ENCODE peak calls at places on chromosome 16, in ten cellular contexts. One of them, this sample, is unnamed.

GRCh38 chr16:89112377-89113151 is 18.9 kb downstream of the ACSF3 start:
- DNase-seq in RWPE1: no peak
- DNase-seq in dorsolateral prefrontal cortex: no peak
- DNase-seq in uterus: no peak
- DNase-seq in cardiac muscle cell: no peak
- DNase-seq in heart right ventricle: no peak
- DNase-seq in Panc1: no peak
- DNase-seq in ascending aorta: no peak
- DNase-seq in tibial artery: no peak
- DNase-seq in SJSA1: no peak
- DNase-seq in this sample: no peak

GRCh38 chr16:49958474-49958873 is 66.6 kb upstream of the CNEP1R1 start:
- DNase-seq in RWPE1: no peak
- DNase-seq in dorsolateral prefrontal cortex: no peak
- DNase-seq in uterus: no peak
- DNase-seq in cardiac muscle cell: no peak
- DNase-seq in heart right ventricle: no peak
- DNase-seq in Panc1: no peak
- DNase-seq in ascending aorta: no peak
- DNase-seq in tibial artery: no peak
- DNase-seq in SJSA1: no peak
- DNase-seq in this sample: no peak

GRCh38 chr16:66247516-66248089 is 118.9 kb upstream of the CDH5 start:
- DNase-seq in RWPE1: no peak
- DNase-seq in dorsolateral prefrontal cortex: no peak
- DNase-seq in uterus: peak
- DNase-seq in cardiac muscle cell: peak
- DNase-seq in heart right ventricle: no peak
- DNase-seq in Panc1: no peak
- DNase-seq in ascending aorta: no peak
- DNase-seq in tibial artery: peak
- DNase-seq in SJSA1: no peak
- DNase-seq in this sample: no peak

GRCh38 chr16:28904828-28905227 is 20.2 kb downstream of the RABEP2 start:
- DNase-seq in RWPE1: no peak
- DNase-seq in dorsolateral prefrontal cortex: no peak
- DNase-seq in uterus: no peak
- DNase-seq in cardiac muscle cell: no peak
- DNase-seq in heart right ventricle: no peak
- DNase-seq in Panc1: no peak
- DNase-seq in ascending aorta: no peak
- DNase-seq in tibial artery: no peak
- DNase-seq in SJSA1: no peak
- DNase-seq in this sample: no peak

GRCh38 chr16:30088832-30089624 is 2.7 kb downstream of the TBX6 start:
- DNase-seq in RWPE1: no peak
- DNase-seq in dorsolateral prefrontal cortex: no peak
- DNase-seq in uterus: no peak
- DNase-seq in cardiac muscle cell: no peak
- DNase-seq in heart right ventricle: no peak
- DNase-seq in Panc1: no peak
- DNase-seq in ascending aorta: no peak
- DNase-seq in tibial artery: no peak
- DNase-seq in SJSA1: no peak
- DNase-seq in this sample: no peak

GRCh38 chr16:17817260-17817659 is 346.5 kb upstream of the XYLT1 start:
- DNase-seq in RWPE1: no peak
- DNase-seq in dorsolateral prefrontal cortex: no peak
- DNase-seq in uterus: no peak
- DNase-seq in cardiac muscle cell: no peak
- DNase-seq in heart right ventricle: no peak
- DNase-seq in Panc1: no peak
- DNase-seq in ascending aorta: no peak
- DNase-seq in tibial artery: no peak
- DNase-seq in SJSA1: no peak
- DNase-seq in this sample: no peak

GRCh38 chr16:24146523-24146922 is 109.6 kb upstream of the CACNG3 start:
- DNase-seq in RWPE1: no peak
- DNase-seq in dorsolateral prefrontal cortex: no peak
- DNase-seq in uterus: no peak
- DNase-seq in cardiac muscle cell: no peak
- DNase-seq in heart right ventricle: peak
- DNase-seq in Panc1: no peak
- DNase-seq in ascending aorta: no peak
- DNase-seq in tibial artery: no peak
- DNase-seq in SJSA1: no peak
- DNase-seq in this sample: no peak

GRCh38 chr16:30615358-30616076 is 5.3 kb upstream of the ZNF689 start:
- DNase-seq in RWPE1: no peak
- DNase-seq in dorsolateral prefrontal cortex: no peak
- DNase-seq in uterus: no peak
- DNase-seq in cardiac muscle cell: peak
- DNase-seq in heart right ventricle: peak
- DNase-seq in Panc1: peak
- DNase-seq in ascending aorta: no peak
- DNase-seq in tibial artery: peak
- DNase-seq in SJSA1: no peak
- DNase-seq in this sample: peak

GRCh38 chr16:85138825-85139627 is 26.8 kb upstream of the CIBAR2 start:
- DNase-seq in RWPE1: no peak
- DNase-seq in dorsolateral prefrontal cortex: no peak
- DNase-seq in uterus: no peak
- DNase-seq in cardiac muscle cell: no peak
- DNase-seq in heart right ventricle: no peak
- DNase-seq in Panc1: no peak
- DNase-seq in ascending aorta: no peak
- DNase-seq in tibial artery: no peak
- DNase-seq in SJSA1: no peak
- DNase-seq in this sample: no peak

GRCh38 chr16:85137323-85138072 is 25.2 kb upstream of the CIBAR2 start:
- DNase-seq in RWPE1: peak
- DNase-seq in dorsolateral prefrontal cortex: peak
- DNase-seq in uterus: peak
- DNase-seq in cardiac muscle cell: peak
- DNase-seq in heart right ventricle: peak
- DNase-seq in Panc1: no peak
- DNase-seq in ascending aorta: peak
- DNase-seq in tibial artery: peak
- DNase-seq in SJSA1: peak
- DNase-seq in this sample: peak

GRCh38 chr16:85136705-85137322 is 24.5 kb upstream of the CIBAR2 start:
- DNase-seq in RWPE1: peak
- DNase-seq in dorsolateral prefrontal cortex: no peak
- DNase-seq in uterus: peak
- DNase-seq in cardiac muscle cell: peak
- DNase-seq in heart right ventricle: peak
- DNase-seq in Panc1: no peak
- DNase-seq in ascending aorta: peak
- DNase-seq in tibial artery: no peak
- DNase-seq in SJSA1: no peak
- DNase-seq in this sample: no peak

GRCh38 chr16:85139888-85140339 is 27.6 kb upstream of the CIBAR2 start:
- DNase-seq in RWPE1: no peak
- DNase-seq in dorsolateral prefrontal cortex: no peak
- DNase-seq in uterus: no peak
- DNase-seq in cardiac muscle cell: no peak
- DNase-seq in heart right ventricle: no peak
- DNase-seq in Panc1: no peak
- DNase-seq in ascending aorta: no peak
- DNase-seq in tibial artery: no peak
- DNase-seq in SJSA1: no peak
- DNase-seq in this sample: no peak

DNA sequence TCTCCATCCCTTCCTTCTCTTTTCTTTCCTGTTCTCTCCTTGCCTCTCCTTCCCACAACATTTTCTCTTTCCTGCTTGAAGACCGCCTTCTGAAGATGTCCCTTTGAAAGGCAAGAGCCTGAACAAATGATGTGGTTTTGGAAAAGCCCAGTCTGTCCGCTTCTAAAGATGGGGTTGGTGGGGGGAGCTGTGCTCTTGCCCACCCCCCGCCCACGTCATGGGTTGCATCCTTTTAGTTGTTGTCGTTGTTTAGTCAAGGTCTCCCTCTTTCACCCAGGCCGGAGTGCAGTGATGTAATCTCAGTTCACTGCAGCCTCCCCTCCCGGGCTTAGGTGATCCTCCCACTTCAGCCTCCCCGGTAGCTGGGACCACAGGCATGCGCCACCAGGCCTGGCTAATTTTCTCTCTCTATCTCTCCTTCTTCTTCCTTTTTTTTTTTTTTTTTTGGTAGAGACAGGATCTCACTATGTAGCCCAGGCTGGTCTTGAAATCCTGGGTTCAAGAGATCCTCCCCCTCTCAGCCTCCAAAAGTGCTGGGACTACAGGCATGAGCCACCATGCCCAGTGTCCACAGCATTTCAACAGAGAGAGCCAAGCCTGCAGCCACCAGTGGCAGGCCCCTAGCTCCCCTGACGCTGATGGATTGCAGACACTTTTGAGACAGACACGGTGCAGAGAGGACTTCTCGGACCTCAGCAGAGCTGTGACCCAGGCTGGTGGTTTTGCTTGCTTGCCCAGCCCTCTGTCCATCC is 26.0 kb upstream of the CIBAR2 start:
- DNase-seq in RWPE1: no peak
- DNase-seq in dorsolateral prefrontal cortex: no peak
- DNase-seq in uterus: no peak
- DNase-seq in cardiac muscle cell: no peak
- DNase-seq in heart right ventricle: no peak
- DNase-seq in Panc1: no peak
- DNase-seq in ascending aorta: no peak
- DNase-seq in tibial artery: no peak
- DNase-seq in SJSA1: no peak
- DNase-seq in this sample: no peak
- H3K27ac ChIP-seq in RWPE1: peak
- H3K27ac ChIP-seq in dorsolateral prefrontal cortex: peak
- H3K27ac ChIP-seq in uterus: peak
- H3K27ac ChIP-seq in cardiac muscle cell: no peak
- H3K27ac ChIP-seq in heart right ventricle: peak
- H3K27ac ChIP-seq in Panc1: no peak
- H3K27ac ChIP-seq in ascending aorta: peak
- H3K27ac ChIP-seq in tibial artery: peak
- H3K27ac ChIP-seq in SJSA1: peak
- H3K27ac ChIP-seq in this sample: peak

GRCh38 chr16:3837851-3838564 is 42.5 kb downstream of the CREBBP start:
- DNase-seq in RWPE1: no peak
- DNase-seq in dorsolateral prefrontal cortex: no peak
- DNase-seq in uterus: no peak
- DNase-seq in cardiac muscle cell: no peak
- DNase-seq in heart right ventricle: no peak
- DNase-seq in Panc1: no peak
- DNase-seq in ascending aorta: no peak
- DNase-seq in tibial artery: no peak
- DNase-seq in SJSA1: no peak
- DNase-seq in this sample: no peak

GRCh38 chr16:3836641-3837040 is 43.9 kb downstream of the CREBBP start:
- DNase-seq in RWPE1: no peak
- DNase-seq in dorsolateral prefrontal cortex: no peak
- DNase-seq in uterus: no peak
- DNase-seq in cardiac muscle cell: no peak
- DNase-seq in heart right ventricle: no peak
- DNase-seq in Panc1: no peak
- DNase-seq in ascending aorta: no peak
- DNase-seq in tibial artery: no peak
- DNase-seq in SJSA1: no peak
- DNase-seq in this sample: no peak

GRCh38 chr16:3838600-3839401 is 41.7 kb downstream of the CREBBP start:
- DNase-seq in RWPE1: no peak
- DNase-seq in dorsolateral prefrontal cortex: no peak
- DNase-seq in uterus: no peak
- DNase-seq in cardiac muscle cell: peak
- DNase-seq in heart right ventricle: no peak
- DNase-seq in Panc1: no peak
- DNase-seq in ascending aorta: no peak
- DNase-seq in tibial artery: no peak
- DNase-seq in SJSA1: no peak
- DNase-seq in this sample: no peak

GRCh38 chr16:3832669-3833068 is 47.8 kb downstream of the CREBBP start:
- DNase-seq in RWPE1: no peak
- DNase-seq in dorsolateral prefrontal cortex: no peak
- DNase-seq in uterus: no peak
- DNase-seq in cardiac muscle cell: no peak
- DNase-seq in heart right ventricle: no peak
- DNase-seq in Panc1: no peak
- DNase-seq in ascending aorta: no peak
- DNase-seq in tibial artery: no peak
- DNase-seq in SJSA1: no peak
- DNase-seq in this sample: no peak

GRCh38 chr16:3835089-3835602 is 45.4 kb downstream of the CREBBP start:
- DNase-seq in RWPE1: no peak
- DNase-seq in dorsolateral prefrontal cortex: no peak
- DNase-seq in uterus: no peak
- DNase-seq in cardiac muscle cell: no peak
- DNase-seq in heart right ventricle: no peak
- DNase-seq in Panc1: no peak
- DNase-seq in ascending aorta: no peak
- DNase-seq in tibial artery: no peak
- DNase-seq in SJSA1: no peak
- DNase-seq in this sample: no peak
- H3K27ac ChIP-seq in RWPE1: no peak
- H3K27ac ChIP-seq in dorsolateral prefrontal cortex: no peak
- H3K27ac ChIP-seq in uterus: no peak
- H3K27ac ChIP-seq in cardiac muscle cell: no peak
- H3K27ac ChIP-seq in heart right ventricle: no peak
- H3K27ac ChIP-seq in Panc1: no peak
- H3K27ac ChIP-seq in ascending aorta: no peak
- H3K27ac ChIP-seq in tibial artery: no peak
- H3K27ac ChIP-seq in SJSA1: no peak
- H3K27ac ChIP-seq in this sample: no peak

GRCh38 chr16:67403976-67404555 is 10.8 kb upstream of the TPPP3 start:
- DNase-seq in RWPE1: no peak
- DNase-seq in dorsolateral prefrontal cortex: no peak
- DNase-seq in uterus: no peak
- DNase-seq in cardiac muscle cell: no peak
- DNase-seq in heart right ventricle: no peak
- DNase-seq in Panc1: no peak
- DNase-seq in ascending aorta: no peak
- DNase-seq in tibial artery: no peak
- DNase-seq in SJSA1: no peak
- DNase-seq in this sample: no peak
- H3K27ac ChIP-seq in RWPE1: no peak
- H3K27ac ChIP-seq in dorsolateral prefrontal cortex: no peak
- H3K27ac ChIP-seq in uterus: no peak
- H3K27ac ChIP-seq in cardiac muscle cell: no peak
- H3K27ac ChIP-seq in heart right ventricle: no peak
- H3K27ac ChIP-seq in Panc1: no peak
- H3K27ac ChIP-seq in ascending aorta: no peak
- H3K27ac ChIP-seq in tibial artery: no peak
- H3K27ac ChIP-seq in SJSA1: no peak
- H3K27ac ChIP-seq in this sample: no peak

DNA sequence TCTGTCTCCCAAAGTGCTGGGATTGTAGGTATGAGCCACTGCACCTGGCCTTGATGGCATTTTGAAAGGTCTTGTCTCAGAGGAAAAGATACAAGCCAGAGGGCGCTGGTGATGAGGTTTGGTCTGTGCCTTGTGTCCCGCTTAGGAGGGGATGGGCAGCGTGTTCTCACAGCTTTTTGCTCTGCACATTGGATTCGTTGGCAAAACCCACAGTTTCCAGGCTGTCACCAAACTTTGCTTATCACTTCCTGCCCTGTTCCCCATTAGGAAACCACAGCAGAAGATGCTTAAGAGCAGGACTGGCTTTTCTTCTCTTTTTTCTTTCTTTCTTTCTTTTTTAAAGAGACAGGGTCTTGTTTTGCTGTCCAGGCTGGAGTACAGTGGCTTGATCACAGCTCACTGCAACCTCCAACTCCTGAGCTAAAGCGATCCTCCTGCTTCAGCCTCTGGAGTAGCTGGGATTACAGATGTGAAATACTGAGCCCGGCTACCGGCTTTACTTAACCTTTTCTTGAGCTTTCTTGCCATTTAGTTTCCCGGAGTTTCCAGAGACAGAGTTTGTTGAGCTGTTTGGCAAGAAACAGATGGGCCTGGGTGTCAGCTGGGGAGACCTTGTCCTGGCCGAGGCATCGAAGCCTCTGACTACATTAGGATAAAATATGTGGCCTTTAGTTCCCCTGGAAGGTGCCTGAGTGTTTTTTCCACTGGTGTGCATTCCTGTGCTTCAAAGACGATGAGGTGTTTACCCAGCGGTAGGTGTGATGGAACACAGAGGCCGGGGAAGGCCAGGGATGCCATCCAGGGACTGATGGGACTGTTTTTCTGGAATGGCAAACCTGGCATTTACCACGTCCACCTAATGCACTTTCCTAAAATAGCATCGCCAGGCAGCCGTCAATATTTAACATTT is 112.9 kb downstream of the ABCC1 start:
- DNase-seq in RWPE1: no peak
- DNase-seq in dorsolateral prefrontal cortex: no peak
- DNase-seq in uterus: no peak
- DNase-seq in cardiac muscle cell: peak
- DNase-seq in heart right ventricle: no peak
- DNase-seq in Panc1: no peak
- DNase-seq in ascending aorta: no peak
- DNase-seq in tibial artery: no peak
- DNase-seq in SJSA1: no peak
- DNase-seq in this sample: no peak
- H3K27ac ChIP-seq in RWPE1: no peak
- H3K27ac ChIP-seq in dorsolateral prefrontal cortex: no peak
- H3K27ac ChIP-seq in uterus: peak
- H3K27ac ChIP-seq in cardiac muscle cell: no peak
- H3K27ac ChIP-seq in heart right ventricle: no peak
- H3K27ac ChIP-seq in Panc1: no peak
- H3K27ac ChIP-seq in ascending aorta: peak
- H3K27ac ChIP-seq in tibial artery: no peak
- H3K27ac ChIP-seq in SJSA1: no peak
- H3K27ac ChIP-seq in this sample: no peak